ENCODE peak calls at places on chromosomes 7 and 10, in six cellular contexts. One of them, this sample, is unnamed.

GRCh38 chr10:118805146-118805545 is 50.4 kb upstream of the CACUL1 start:
- DNase-seq in retina: no peak
- DNase-seq in HFF-Myc: no peak
- DNase-seq in EH: no peak
- DNase-seq in esophagus squamous epithelium: no peak
- DNase-seq in activated CD8-positive, alpha-beta T cell treated with anti-CD3 and anti-CD28 coated beads, Interleukin-2, amount 10 ng/mL, durations not matched to agents 7 days and 5 days: no peak
- DNase-seq in this sample: no peak

GRCh38 chr7:82410461-82410860 is 33.1 kb downstream of the CACNA2D1 start:
- DNase-seq in retina: no peak
- DNase-seq in HFF-Myc: no peak
- DNase-seq in EH: no peak
- DNase-seq in esophagus squamous epithelium: no peak
- DNase-seq in activated CD8-positive, alpha-beta T cell treated with anti-CD3 and anti-CD28 coated beads, Interleukin-2, amount 10 ng/mL, durations not matched to agents 7 days and 5 days: no peak
- DNase-seq in this sample: no peak

GRCh38 chr10:128047337-128047736 is 78.9 kb downstream of the MKI67 start:
- DNase-seq in retina: no peak
- DNase-seq in HFF-Myc: no peak
- DNase-seq in EH: no peak
- DNase-seq in esophagus squamous epithelium: peak
- DNase-seq in activated CD8-positive, alpha-beta T cell treated with anti-CD3 and anti-CD28 coated beads, Interleukin-2, amount 10 ng/mL, durations not matched to agents 7 days and 5 days: peak
- DNase-seq in this sample: peak

GRCh38 chr10:11636761-11637166 is 25.3 kb upstream of the USP6NL start:
- DNase-seq in retina: no peak
- DNase-seq in HFF-Myc: no peak
- DNase-seq in EH: no peak
- DNase-seq in esophagus squamous epithelium: no peak
- DNase-seq in activated CD8-positive, alpha-beta T cell treated with anti-CD3 and anti-CD28 coated beads, Interleukin-2, amount 10 ng/mL, durations not matched to agents 7 days and 5 days: no peak
- DNase-seq in this sample: no peak

GRCh38 chr10:87550741-87551140 is 46.0 kb downstream of the MINPP1 start:
- DNase-seq in retina: no peak
- DNase-seq in HFF-Myc: no peak
- DNase-seq in EH: peak
- DNase-seq in esophagus squamous epithelium: no peak
- DNase-seq in activated CD8-positive, alpha-beta T cell treated with anti-CD3 and anti-CD28 coated beads, Interleukin-2, amount 10 ng/mL, durations not matched to agents 7 days and 5 days: no peak
- DNase-seq in this sample: no peak

GRCh38 chr10:31896972-31897384 is 31.7 kb downstream of the ARHGAP12 start:
- DNase-seq in retina: no peak
- DNase-seq in HFF-Myc: no peak
- DNase-seq in EH: peak
- DNase-seq in esophagus squamous epithelium: no peak
- DNase-seq in activated CD8-positive, alpha-beta T cell treated with anti-CD3 and anti-CD28 coated beads, Interleukin-2, amount 10 ng/mL, durations not matched to agents 7 days and 5 days: no peak
- DNase-seq in this sample: no peak

GRCh38 chr10:29918623-29919400 is 140.6 kb downstream of the JCAD start:
- DNase-seq in retina: no peak
- DNase-seq in HFF-Myc: no peak
- DNase-seq in EH: no peak
- DNase-seq in esophagus squamous epithelium: no peak
- DNase-seq in activated CD8-positive, alpha-beta T cell treated with anti-CD3 and anti-CD28 coated beads, Interleukin-2, amount 10 ng/mL, durations not matched to agents 7 days and 5 days: no peak
- DNase-seq in this sample: no peak

GRCh38 chr7:112337892-112338291 is 112.4 kb upstream of the IFRD1 start:
- DNase-seq in retina: no peak
- DNase-seq in HFF-Myc: no peak
- DNase-seq in EH: no peak
- DNase-seq in esophagus squamous epithelium: no peak
- DNase-seq in activated CD8-positive, alpha-beta T cell treated with anti-CD3 and anti-CD28 coated beads, Interleukin-2, amount 10 ng/mL, durations not matched to agents 7 days and 5 days: no peak
- DNase-seq in this sample: no peak

GRCh38 chr7:130922206-130923112 is 188.5 kb upstream of the KLF14 start:
- DNase-seq in retina: no peak
- DNase-seq in HFF-Myc: no peak
- DNase-seq in EH: no peak
- DNase-seq in esophagus squamous epithelium: no peak
- DNase-seq in activated CD8-positive, alpha-beta T cell treated with anti-CD3 and anti-CD28 coated beads, Interleukin-2, amount 10 ng/mL, durations not matched to agents 7 days and 5 days: no peak
- DNase-seq in this sample: no peak

GRCh38 chr7:122166708-122167107 is 22.7 kb upstream of the AASS start:
- DNase-seq in retina: no peak
- DNase-seq in HFF-Myc: no peak
- DNase-seq in EH: peak
- DNase-seq in esophagus squamous epithelium: no peak
- DNase-seq in activated CD8-positive, alpha-beta T cell treated with anti-CD3 and anti-CD28 coated beads, Interleukin-2, amount 10 ng/mL, durations not matched to agents 7 days and 5 days: no peak
- DNase-seq in this sample: no peak

GRCh38 chr10:80772596-80772995 is 234.9 kb downstream of the SH2D4B start:
- DNase-seq in retina: no peak
- DNase-seq in HFF-Myc: no peak
- DNase-seq in EH: no peak
- DNase-seq in esophagus squamous epithelium: no peak
- DNase-seq in activated CD8-positive, alpha-beta T cell treated with anti-CD3 and anti-CD28 coated beads, Interleukin-2, amount 10 ng/mL, durations not matched to agents 7 days and 5 days: no peak
- DNase-seq in this sample: no peak

GRCh38 chr7:70377957-70378356 is 754.0 kb upstream of the GALNT17 start:
- DNase-seq in retina: no peak
- DNase-seq in HFF-Myc: no peak
- DNase-seq in EH: no peak
- DNase-seq in esophagus squamous epithelium: no peak
- DNase-seq in activated CD8-positive, alpha-beta T cell treated with anti-CD3 and anti-CD28 coated beads, Interleukin-2, amount 10 ng/mL, durations not matched to agents 7 days and 5 days: no peak
- DNase-seq in this sample: no peak

GRCh38 chr10:105857284-105858264 is 1216.5 kb downstream of the SORCS3 start:
- DNase-seq in retina: peak
- DNase-seq in HFF-Myc: no peak
- DNase-seq in EH: no peak
- DNase-seq in esophagus squamous epithelium: no peak
- DNase-seq in activated CD8-positive, alpha-beta T cell treated with anti-CD3 and anti-CD28 coated beads, Interleukin-2, amount 10 ng/mL, durations not matched to agents 7 days and 5 days: no peak
- DNase-seq in this sample: no peak

GRCh38 chr7:145784809-145785780 is 331.5 kb upstream of the CNTNAP2 start:
- DNase-seq in retina: no peak
- DNase-seq in HFF-Myc: no peak
- DNase-seq in EH: no peak
- DNase-seq in esophagus squamous epithelium: no peak
- DNase-seq in activated CD8-positive, alpha-beta T cell treated with anti-CD3 and anti-CD28 coated beads, Interleukin-2, amount 10 ng/mL, durations not matched to agents 7 days and 5 days: no peak
- DNase-seq in this sample: no peak

GRCh38 chr7:123557016-123557630 is 495 bp downstream of the NDUFA5 start:
- DNase-seq in retina: no peak
- DNase-seq in HFF-Myc: no peak
- DNase-seq in EH: no peak
- DNase-seq in esophagus squamous epithelium: no peak
- DNase-seq in activated CD8-positive, alpha-beta T cell treated with anti-CD3 and anti-CD28 coated beads, Interleukin-2, amount 10 ng/mL, durations not matched to agents 7 days and 5 days: no peak
- DNase-seq in this sample: no peak

GRCh38 chr7:16589895-16590294 is 55.7 kb downstream of the ANKMY2 start:
- DNase-seq in retina: no peak
- DNase-seq in HFF-Myc: no peak
- DNase-seq in EH: peak
- DNase-seq in esophagus squamous epithelium: no peak
- DNase-seq in activated CD8-positive, alpha-beta T cell treated with anti-CD3 and anti-CD28 coated beads, Interleukin-2, amount 10 ng/mL, durations not matched to agents 7 days and 5 days: no peak
- DNase-seq in this sample: no peak

GRCh38 chr7:138001529-138002095 is at the start of gene CREB3L2:
- DNase-seq in retina: no peak
- DNase-seq in HFF-Myc: no peak
- DNase-seq in EH: peak
- DNase-seq in esophagus squamous epithelium: peak
- DNase-seq in activated CD8-positive, alpha-beta T cell treated with anti-CD3 and anti-CD28 coated beads, Interleukin-2, amount 10 ng/mL, durations not matched to agents 7 days and 5 days: peak
- DNase-seq in this sample: peak

GRCh38 chr10:50648089-50648934 is 24.6 kb upstream of the SGMS1 start:
- DNase-seq in retina: no peak
- DNase-seq in HFF-Myc: no peak
- DNase-seq in EH: no peak
- DNase-seq in esophagus squamous epithelium: no peak
- DNase-seq in activated CD8-positive, alpha-beta T cell treated with anti-CD3 and anti-CD28 coated beads, Interleukin-2, amount 10 ng/mL, durations not matched to agents 7 days and 5 days: no peak
- DNase-seq in this sample: no peak

GRCh38 chr10:11145498-11145855 is 127.8 kb downstream of the CELF2 start:
- DNase-seq in retina: no peak
- DNase-seq in HFF-Myc: no peak
- DNase-seq in EH: no peak
- DNase-seq in esophagus squamous epithelium: no peak
- DNase-seq in activated CD8-positive, alpha-beta T cell treated with anti-CD3 and anti-CD28 coated beads, Interleukin-2, amount 10 ng/mL, durations not matched to agents 7 days and 5 days: peak
- DNase-seq in this sample: peak

GRCh38 chr7:150359918-150360681 is 8.5 kb upstream of the REPIN1 start:
- DNase-seq in retina: no peak
- DNase-seq in HFF-Myc: no peak
- DNase-seq in EH: no peak
- DNase-seq in esophagus squamous epithelium: no peak
- DNase-seq in activated CD8-positive, alpha-beta T cell treated with anti-CD3 and anti-CD28 coated beads, Interleukin-2, amount 10 ng/mL, durations not matched to agents 7 days and 5 days: no peak
- DNase-seq in this sample: no peak

GRCh38 chr10:112624546-112625048 is 177.6 kb downstream of the VTI1A start:
- DNase-seq in retina: no peak
- DNase-seq in HFF-Myc: no peak
- DNase-seq in EH: no peak
- DNase-seq in esophagus squamous epithelium: no peak
- DNase-seq in activated CD8-positive, alpha-beta T cell treated with anti-CD3 and anti-CD28 coated beads, Interleukin-2, amount 10 ng/mL, durations not matched to agents 7 days and 5 days: no peak
- DNase-seq in this sample: no peak

This sample was measured in stimulated activated naive CD8-positive, alpha-beta T cell treated with anti-CD3 and anti-CD28 coated beads, Interleukin-15, amount 100 ng/mL, for 72 hours.